ENCODE peak calls at places on chromosomes 16 and 17, in six cellular contexts. T is fibroblast of lung, Z is heart right ventricle, W is dorsolateral prefrontal cortex, L is cardiac muscle cell, Q is tibial nerve. U is an unnamed sample.

GRCh38 chr17:44775838-44776621 is 17.2 kb downstream of the ADAM11 start:
- DNase-seq in T (no peak), Z (no peak), W (no peak), L (no peak), Q (no peak), U (no peak)

GRCh38 chr16:27464663-27465482 is 62.9 kb downstream of the IL21R start:
- DNase-seq in T (no peak), Z (no peak), W (no peak), L (no peak), Q (no peak), U (no peak)

GRCh38 chr16:4373909-4374742 is 2.5 kb downstream of the VASN start:
- DNase-seq in T (peak), Z (peak), W (no peak), L (peak), Q (peak), U (peak)

GRCh38 chr17:80791758-80792284 is 199.8 kb upstream of the CHMP6 start:
- DNase-seq in T (peak), Z (no peak), W (no peak), L (peak), Q (peak), U (peak)

GRCh38 chr16:71762186-71762585 is 37.7 kb upstream of the PHLPP2 start:
- DNase-seq in T (peak), Z (no peak), W (no peak), L (peak), Q (no peak), U (no peak)

GRCh38 chr16:87678618-87679017 is 76.3 kb downstream of the JPH3 start:
- DNase-seq in T (no peak), Z (no peak), W (no peak), L (no peak), Q (no peak), U (no peak)

GRCh38 chr16:84677849-84678248 is 22.0 kb upstream of the USP10 start:
- DNase-seq in T (no peak), Z (no peak), W (no peak), L (no peak), Q (no peak), U (no peak)

GRCh38 chr16:22318690-22319358 is 21.6 kb downstream of the POLR3E start:
- DNase-seq in T (no peak), Z (no peak), W (no peak), L (peak), Q (no peak), U (peak)

GRCh38 chr17:55149485-55149884 is 115.3 kb upstream of the HLF start:
- DNase-seq in T (no peak), Z (no peak), W (no peak), L (no peak), Q (no peak), U (no peak)

GRCh38 chr16:57335361-57335760 is 23.2 kb upstream of the CCL22 start:
- DNase-seq in T (no peak), Z (no peak), W (no peak), L (no peak), Q (no peak), U (no peak)

GRCh38 chr17:29007456-29008455 is 1.9 kb upstream of the SEZ6 start:
- DNase-seq in T (peak), Z (no peak), W (no peak), L (peak), Q (no peak), U (no peak)

GRCh38 chr16:86491643-86492030 is 18.7 kb upstream of the FOXF1 start:
- DNase-seq in T (no peak), Z (no peak), W (no peak), L (no peak), Q (no peak), U (no peak)

GRCh38 chr17:33292184-33292980 is 713 bp downstream of the ASIC2 start:
- DNase-seq in T (peak), Z (peak), W (peak), L (peak), Q (no peak), U (no peak)

GRCh38 chr16:9225527-9226316 is 134.3 kb downstream of the HAPSTR1 start:
- DNase-seq in T (no peak), Z (no peak), W (peak), L (peak), Q (no peak), U (no peak)
- TF ChIP-seq CTCF in T (peak), Z (peak), W (peak), L (no peak), Q (no peak), U (peak)

DNA sequence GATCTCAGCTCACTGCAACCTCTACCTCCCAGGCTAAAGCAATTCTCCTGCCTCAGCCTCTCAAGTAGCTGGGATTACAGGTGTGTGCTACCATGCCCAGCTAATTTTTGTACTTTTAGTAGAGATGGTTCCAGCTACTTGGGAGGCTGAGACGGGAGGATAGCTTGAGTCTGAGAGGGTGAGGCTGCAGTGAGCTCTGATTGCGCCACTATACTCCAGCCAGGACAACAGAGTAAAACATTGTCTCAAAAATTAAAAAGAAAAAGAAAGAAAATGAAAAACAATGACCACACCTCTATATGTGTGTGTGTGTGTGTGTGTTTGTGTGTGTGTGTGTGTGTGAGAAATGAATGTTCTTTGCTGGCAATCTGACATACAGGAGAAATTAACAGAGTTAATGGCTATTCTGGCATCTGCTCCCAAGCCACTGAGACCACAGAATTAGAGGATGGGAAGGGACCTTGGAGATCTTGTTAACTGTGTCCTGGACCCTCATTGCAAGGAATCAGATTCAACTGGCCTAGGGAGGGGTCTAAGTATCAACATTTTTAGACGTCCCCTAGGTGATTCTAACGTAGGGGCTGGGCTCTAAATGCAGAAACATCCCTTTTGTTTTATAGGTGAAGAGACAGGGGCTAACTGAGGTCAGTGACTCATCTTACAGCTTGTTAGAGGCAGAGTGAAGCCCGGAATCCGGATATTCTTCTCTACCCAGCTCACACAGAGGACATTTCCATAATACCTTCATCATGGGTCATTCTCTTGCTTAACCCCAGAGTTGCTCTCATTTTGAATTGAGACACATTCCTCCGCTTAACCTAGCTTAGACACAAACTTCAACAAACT is 16.4 kb upstream of the MARCHF10 start:
- DNase-seq in T (peak), Z (no peak), W (no peak), L (peak), Q (no peak), U (no peak)
- H3K27ac ChIP-seq in T (peak), Z (no peak), W (no peak), L (no peak), Q (no peak), U (no peak)

DNA sequence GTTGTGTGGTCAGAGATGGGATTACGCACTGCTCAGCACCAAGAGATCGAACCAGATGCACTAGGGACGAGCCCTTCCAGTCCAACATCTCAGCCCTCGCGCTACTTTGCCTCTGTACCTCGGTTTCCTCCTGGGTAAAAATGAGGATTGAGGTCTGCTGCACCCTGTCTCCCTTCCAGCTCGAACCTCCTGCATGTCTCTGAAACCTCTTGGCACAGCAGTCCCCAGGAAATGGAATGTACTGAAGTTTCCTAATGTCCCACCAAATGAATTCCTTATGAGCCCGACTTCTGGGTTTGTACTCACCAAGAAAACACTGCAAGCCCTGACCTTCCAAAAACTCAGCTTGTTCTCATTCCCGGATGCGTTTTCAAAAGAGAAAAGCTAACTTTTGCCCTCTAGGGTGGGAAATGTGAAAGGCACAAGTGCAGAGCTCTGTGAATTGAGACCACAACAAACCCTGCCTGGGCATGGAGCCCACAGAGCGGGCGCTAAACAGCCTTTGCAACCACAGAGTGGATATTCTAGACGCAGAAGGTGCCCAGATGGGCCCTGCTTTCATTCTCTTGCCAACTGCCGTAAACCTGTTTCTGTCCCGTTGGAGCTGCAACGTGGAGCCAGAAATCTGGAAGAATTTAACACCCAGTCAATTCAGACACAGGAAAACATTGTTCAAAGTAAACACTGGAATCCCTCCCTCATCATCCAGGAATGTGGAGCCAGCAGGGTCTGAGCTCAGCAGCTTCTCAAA is 10.3 kb downstream of the CDRT4 start:
- DNase-seq in T (peak), Z (peak), W (peak), L (peak), Q (peak), U (peak)
- TF ChIP-seq CTCF in T (peak), Z (peak), W (peak), L (peak), Q (peak), U (peak)

DNA sequence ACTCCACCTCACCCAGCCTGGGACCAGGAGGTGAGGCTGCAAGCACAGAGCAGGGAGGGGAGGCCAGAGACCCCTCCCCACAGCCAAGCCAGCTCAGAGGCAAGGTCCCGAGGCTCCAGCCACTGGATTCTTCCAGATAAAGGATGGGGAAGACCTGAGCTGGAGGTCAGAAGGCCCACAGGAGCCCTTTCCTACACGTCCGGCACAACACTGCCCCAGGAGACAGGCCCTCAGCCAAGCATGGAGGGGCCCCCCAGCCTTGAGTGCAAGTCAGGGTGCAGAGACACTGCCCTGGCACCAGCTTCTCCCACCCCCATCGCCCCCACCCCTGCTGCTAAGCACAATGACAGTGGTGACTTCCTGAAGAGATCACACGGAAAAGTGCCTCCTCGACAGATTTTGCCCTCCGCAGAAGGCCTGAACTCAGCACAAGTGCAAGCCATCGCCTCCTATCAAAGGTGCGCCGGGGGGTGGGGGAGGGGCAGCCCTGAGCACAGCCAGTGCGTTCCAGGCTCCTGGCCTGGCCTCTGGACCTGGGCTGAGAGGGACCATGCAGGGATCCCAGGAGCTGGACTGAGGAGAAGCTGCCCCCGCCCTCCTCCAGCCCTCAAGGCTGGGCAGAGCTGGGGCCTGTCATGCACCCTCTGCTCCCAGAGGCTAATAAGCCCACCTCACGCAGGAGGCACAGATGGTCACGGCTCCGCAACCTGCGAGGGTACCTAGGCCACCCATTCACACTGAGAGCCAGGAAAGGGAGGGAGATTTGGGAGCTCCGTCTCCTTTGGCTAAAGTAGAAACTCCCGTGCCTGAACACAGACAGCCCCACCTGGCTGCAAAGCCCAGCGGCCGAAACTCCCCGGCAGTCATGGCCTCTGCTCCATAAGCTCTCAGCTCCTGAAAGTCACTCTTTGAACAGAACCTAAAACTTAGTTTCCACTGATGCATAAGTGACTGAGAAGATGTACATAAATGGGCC is 2.7 kb downstream of the MAFG start:
- DNase-seq in T (no peak), Z (no peak), W (no peak), L (no peak), Q (no peak), U (no peak)
- H3K27ac ChIP-seq in T (no peak), Z (peak), W (no peak), L (peak), Q (peak), U (peak)

GRCh38 chr17:21303441-21304065 is 19.0 kb downstream of the MAP2K3 start:
- DNase-seq in T (no peak), Z (no peak), W (no peak), L (no peak), Q (no peak), U (peak)
- TF ChIP-seq CTCF in T (no peak), Z (no peak), W (no peak), L (no peak), Q (no peak), U (no peak)

GRCh38 chr17:57871155-57871554 is 21.3 kb upstream of the MRPS23 start:
- DNase-seq in T (no peak), Z (no peak), W (no peak), L (no peak), Q (no peak), U (no peak)

GRCh38 chr17:57873261-57874057 is 23.6 kb upstream of the MRPS23 start:
- DNase-seq in T (no peak), Z (peak), W (no peak), L (no peak), Q (no peak), U (no peak)

GRCh38 chr17:57871863-57872262 is 22.0 kb upstream of the MRPS23 start:
- DNase-seq in T (no peak), Z (no peak), W (no peak), L (no peak), Q (no peak), U (no peak)

GRCh38 chr17:57874058-57874419 is 24.2 kb upstream of the MRPS23 start:
- DNase-seq in T (no peak), Z (no peak), W (no peak), L (no peak), Q (no peak), U (no peak)

GRCh38 chr17:57872536-57872935 is 22.7 kb upstream of the MRPS23 start:
- DNase-seq in T (no peak), Z (peak), W (no peak), L (no peak), Q (no peak), U (no peak)
- H3K27ac ChIP-seq in T (no peak), Z (no peak), W (no peak), L (no peak), Q (no peak), U (peak)

GRCh38 chr17:3681057-3681456 is 12.4 kb downstream of the EMC6 start:
- DNase-seq in T (no peak), Z (no peak), W (no peak), L (no peak), Q (no peak), U (no peak)

GRCh38 chr17:3682033-3682432 is 13.4 kb downstream of the EMC6 start:
- DNase-seq in T (no peak), Z (no peak), W (no peak), L (no peak), Q (no peak), U (no peak)

GRCh38 chr17:3685174-3685812 is 10.7 kb downstream of the P2RX5 start:
- DNase-seq in T (no peak), Z (no peak), W (no peak), L (no peak), Q (no peak), U (no peak)

GRCh38 chr17:3681565-3681964 is 13.0 kb downstream of the EMC6 start:
- DNase-seq in T (no peak), Z (no peak), W (no peak), L (no peak), Q (no peak), U (no peak)

DNA sequence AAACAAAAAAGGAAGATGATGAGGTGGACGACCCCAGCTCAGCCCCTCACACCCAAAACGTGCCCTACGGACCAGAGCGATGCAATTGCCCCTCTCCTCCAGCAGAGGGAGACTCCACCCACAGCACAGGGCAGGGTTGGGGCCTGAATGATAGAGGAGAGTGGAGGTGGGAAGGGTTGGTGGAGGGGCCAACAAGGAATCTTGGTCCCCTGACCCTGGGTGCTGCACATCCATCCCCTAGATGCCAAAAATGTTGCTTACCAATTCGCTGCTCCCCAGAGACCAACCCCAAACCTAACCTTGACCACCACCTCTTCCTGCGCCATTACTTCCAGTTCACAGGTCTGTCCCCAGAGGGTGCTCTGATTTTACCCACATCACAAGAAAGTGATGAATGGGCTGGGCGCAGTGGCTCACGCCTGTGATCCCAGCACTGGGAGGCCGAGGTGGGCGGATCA is 12.9 kb downstream of the P2RX5 start:
- DNase-seq in T (no peak), Z (no peak), W (no peak), L (peak), Q (no peak), U (no peak)
- TF ChIP-seq CTCF in T (peak), Z (peak), W (peak), L (peak), Q (peak), U (peak)

U was measured in psoas muscle.